ENCODE peak calls at places on chromosomes 2 and 18, in nine cellular contexts. L is HTR-8/SVneo; M is activated T-cell treated with anti-CD3 and anti-CD28 coated beads for 24 hours; I is activated CD8-positive, alpha-beta memory T cell treated with anti-CD3 and anti-CD28 coated beads for 4 hours; E is RWPE1; Y is A172; F is mucosa of gallbladder; V is stimulated activated CD8-positive, alpha-beta memory T cell treated with anti-CD3 and anti-CD28 coated beads, Interleukin-7, amount 100 ng/mL, for 1 hour; C is effector memory CD4-positive, alpha-beta T cell. W is an unnamed sample.

GRCh38 chr2:142536501-142536900 is 341.0 kb upstream of the KYNU start:
- DNase-seq in L (no peak), M (no peak), I (no peak), E (no peak), Y (no peak), F (no peak), V (no peak), C (no peak), W (no peak)

GRCh38 chr2:161239416-161240109 is 68.7 kb upstream of the PSMD14 start:
- DNase-seq in L (no peak), M (no peak), I (no peak), E (no peak), Y (no peak), F (no peak), V (no peak), C (no peak), W (no peak)

GRCh38 chr18:7233398-7233797 is 2.5 kb downstream of the LRRC30 start:
- DNase-seq in L (no peak), M (no peak), I (no peak), E (no peak), Y (no peak), F (no peak), V (no peak), C (no peak), W (no peak)

GRCh38 chr2:43186321-43186678 is 40.1 kb downstream of the ZFP36L2 start:
- DNase-seq in L (no peak), M (no peak), I (no peak), E (no peak), Y (no peak), F (no peak), V (no peak), C (no peak), W (no peak)

GRCh38 chr2:38750011-38750792 is 959 bp downstream of the SRSF7 start:
- DNase-seq in L (peak), M (peak), I (peak), E (peak), Y (no peak), F (peak), V (peak), C (no peak), W (peak)

GRCh38 chr2:23912054-23912453 is 14.9 kb downstream of the ATAD2B start:
- DNase-seq in L (no peak), M (no peak), I (no peak), E (no peak), Y (peak), F (no peak), V (no peak), C (no peak), W (no peak)

GRCh38 chr18:56598422-56598821 is 40.0 kb downstream of the TXNL1 start:
- DNase-seq in L (no peak), M (no peak), I (no peak), E (no peak), Y (no peak), F (no peak), V (no peak), C (no peak), W (no peak)

GRCh38 chr2:16927398-16927797 is 261.8 kb upstream of the CYRIA start:
- DNase-seq in L (no peak), M (no peak), I (no peak), E (no peak), Y (no peak), F (no peak), V (no peak), C (no peak), W (no peak)

GRCh38 chr2:217729426-217730058 is 273.3 kb downstream of the TNS1 start:
- DNase-seq in L (no peak), M (no peak), I (no peak), E (no peak), Y (no peak), F (no peak), V (no peak), C (no peak), W (no peak)

GRCh38 chr2:126851756-126852155 is 46.9 kb upstream of the TEX51 start:
- DNase-seq in L (no peak), M (no peak), I (no peak), E (no peak), Y (no peak), F (peak), V (no peak), C (no peak), W (no peak)

GRCh38 chr2:55063226-55063625 is 13.0 kb upstream of the RTN4 start:
- DNase-seq in L (no peak), M (no peak), I (no peak), E (no peak), Y (no peak), F (no peak), V (no peak), C (peak), W (no peak)

GRCh38 chr2:151029406-151030157 is 232.1 kb downstream of the RBM43 start:
- DNase-seq in L (no peak), M (no peak), I (no peak), E (no peak), Y (peak), F (no peak), V (no peak), C (no peak), W (no peak)

GRCh38 chr2:240965905-240966456 is 32.4 kb upstream of the SNED1 start:
- DNase-seq in L (no peak), M (no peak), I (no peak), E (no peak), Y (no peak), F (no peak), V (no peak), C (no peak), W (no peak)

GRCh38 chr2:197239434-197239833 is 71.1 kb downstream of the ANKRD44 start:
- DNase-seq in L (no peak), M (no peak), I (no peak), E (no peak), Y (no peak), F (no peak), V (no peak), C (no peak), W (no peak)

GRCh38 chr2:189318761-189319160 is 122.5 kb upstream of the WDR75 start:
- DNase-seq in L (no peak), M (no peak), I (no peak), E (no peak), Y (no peak), F (no peak), V (no peak), C (no peak), W (no peak)

W was measured in stimulated activated naive B cell treated with anti-CD40 and anti-IgM and Interleukin-4, amounts not matched to agents 10 μg/mL and 1 μg/mL and 100 μg/mL, for 72 hours.